ENCODE peak calls at places on chromosomes 12 and 14, in nine cellular contexts. U is transverse colon, J is HepG2, F is suprapubic skin, T is K562, B is stomach, H is SK-N-MC, M is sigmoid colon, S is H1. Y is an unnamed sample.

GRCh38 chr12:87953257-87953860 is 75.8 kb downstream of the C12orf50 start:
- DNase-seq in H (peak; percentile 16), U (no peak), M (no peak), T (no peak), F (no peak), S (no peak), B (no peak), J (peak; percentile 15), Y (peak; percentile 71)

GRCh38 chr12:62631531-62632520 is 165.2 kb downstream of the MON2 start:
- DNase-seq in J (peak; percentile 25), S (peak; percentile 84), U (peak; percentile 61), H (no peak), T (no peak), B (peak; percentile 43), M (peak; percentile 81), F (peak; percentile 83), Y (peak; percentile 84)

GRCh38 chr12:123442774-123443173 is 6.3 kb upstream of the RILPL2 start:
- DNase-seq in M (no peak), H (no peak), B (no peak), S (no peak), T (no peak), F (no peak), U (no peak), J (no peak), Y (no peak)

GRCh38 chr12:109389146-109389545 is 41.4 kb downstream of the MYO1H start:
- DNase-seq in J (peak; percentile 16), T (peak; percentile 75), U (no peak), H (no peak), S (no peak), M (no peak), F (no peak), B (no peak), Y (peak; percentile 34)

GRCh38 chr12:13102481-13103195 is 829 bp downstream of the GSG1 start:
- DNase-seq in S (no peak), F (no peak), U (no peak), H (no peak), J (no peak), T (no peak), M (no peak), B (no peak), Y (no peak)

GRCh38 chr14:60327447-60328331 is 78.7 kb downstream of the PPM1A start:
- DNase-seq in B (peak; percentile 56), S (peak; percentile 72), F (no peak), J (no peak), U (peak; percentile 60), H (no peak), T (no peak), M (no peak), Y (peak; percentile 69)

GRCh38 chr12:97556201-97556824 is 93.7 kb downstream of the RMST start:
- DNase-seq in U (no peak), J (peak; percentile 77), B (peak; percentile 33), H (no peak), F (no peak), S (no peak), M (no peak), T (no peak), Y (peak; percentile 35)

GRCh38 chr12:18747960-18748359 is 10.0 kb downstream of the CAPZA3 start:
- DNase-seq in F (no peak), M (no peak), J (no peak), S (no peak), T (no peak), H (no peak), U (no peak), B (no peak), Y (peak; percentile 35)

GRCh38 chr14:68880581-68881105 is 87.8 kb upstream of the ZFP36L1 start:
- DNase-seq in T (no peak), J (no peak), M (no peak), B (no peak), U (no peak), H (no peak), F (peak; percentile 58), S (no peak), Y (no peak)

GRCh38 chr12:68310370-68310769 is 21.8 kb downstream of the MDM1 start:
- DNase-seq in B (no peak), S (no peak), U (no peak), T (no peak), J (no peak), H (no peak), F (no peak), M (no peak), Y (no peak)

GRCh38 chr14:24060443-24060842 is 8.6 kb downstream of the CARMIL3 start:
- DNase-seq in J (no peak), T (no peak), M (peak; percentile 39), S (no peak), H (no peak), F (no peak), U (no peak), B (no peak), Y (no peak)
- H3K4me3 ChIP-seq in J (no peak overlapping the region), T (no peak overlapping the region), M (no peak overlapping the region), S (no peak overlapping the region), H (no peak overlapping the region), F (no peak overlapping the region), U (no peak overlapping the region), B (no peak overlapping the region), Y (no peak overlapping the region)

GRCh38 chr12:9742665-9743064 is 9.8 kb upstream of the CLECL1 start:
- DNase-seq in B (peak; percentile 44), U (peak; percentile 33), M (no peak), J (no peak), F (no peak), H (no peak), T (no peak), S (no peak), Y (no peak)

GRCh38 chr12:9741726-9742125 is 8.8 kb upstream of the CLECL1 start:
- DNase-seq in S (no peak), F (no peak), U (peak; percentile 67), T (no peak), J (no peak), H (no peak), B (peak; percentile 43), M (no peak), Y (no peak)

GRCh38 chr12:9736931-9737705 is 4.2 kb upstream of the CLECL1 start:
- DNase-seq in F (no peak), S (no peak), B (no peak), M (no peak), U (no peak), T (no peak), H (no peak), J (no peak), Y (no peak)

GRCh38 chr12:9735601-9736000 is 2.7 kb upstream of the CLECL1 start:
- DNase-seq in J (no peak), T (no peak), B (no peak), F (no peak), M (no peak), U (no peak), S (no peak), H (no peak), Y (no peak)

DNA sequence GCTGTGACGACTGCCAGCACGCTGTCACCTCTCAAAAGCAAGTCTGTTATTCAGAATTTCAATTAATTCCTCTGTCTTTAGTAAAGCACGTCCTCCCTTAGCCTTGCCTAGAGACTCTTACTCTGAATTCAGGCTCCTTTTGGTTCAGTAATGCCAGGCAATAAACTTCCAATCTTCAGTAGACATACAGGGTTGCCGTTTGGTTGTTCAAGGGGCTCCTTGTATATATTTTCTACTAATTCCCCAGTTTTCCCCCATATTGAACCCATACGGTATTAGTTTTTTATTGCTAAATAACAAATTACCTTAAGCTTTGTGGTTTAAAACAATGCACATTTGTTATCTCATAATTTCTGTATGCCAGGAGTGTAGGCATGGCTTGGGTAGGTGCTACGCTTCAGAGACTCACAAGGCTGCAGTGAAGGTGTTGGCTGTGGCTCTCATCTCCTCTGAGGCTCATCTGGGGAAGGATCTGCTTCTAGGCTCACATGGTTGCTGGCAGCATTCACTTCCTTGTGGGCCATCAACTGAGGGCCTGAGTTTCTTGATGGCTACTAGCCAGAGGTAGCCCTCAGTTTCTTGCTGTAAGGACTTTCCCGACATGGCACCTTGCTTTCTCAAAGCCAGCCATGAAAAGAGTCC is 7.3 kb upstream of the CLECL1 start:
- DNase-seq in F (no peak), M (no peak), J (no peak), S (no peak), H (no peak), U (peak; percentile 24), T (no peak), B (no peak), Y (no peak)
- TF ChIP-seq POLR2AphosphoS5 in F (no peak), M (no peak), J (no peak), S (no peak), H (no peak), U (no peak), T (no peak), B (no peak), Y (no peak)

GRCh38 chr14:33686218-33686617 is 264.7 kb downstream of the EGLN3 start:
- DNase-seq in M (no peak), T (no peak), U (no peak), S (no peak), J (no peak), B (no peak), F (no peak), H (no peak), Y (no peak)
- H3K4me3 ChIP-seq in M (no peak overlapping the region), T (no peak overlapping the region), U (no peak overlapping the region), S (no peak overlapping the region), J (no peak overlapping the region), B (no peak overlapping the region), F (no peak overlapping the region), H (no peak overlapping the region), Y (no peak overlapping the region)

GRCh38 chr14:76918751-76919421 is 92.7 kb downstream of the LRRC74A start:
- DNase-seq in M (peak; percentile 99), B (peak; percentile 97), S (no peak), U (peak; percentile 89), H (no peak), F (peak; percentile 96), T (peak; percentile 82), J (peak; percentile 24), Y (peak; percentile 75)

GRCh38 chr14:76919431-76919810 is 93.2 kb downstream of the LRRC74A start:
- DNase-seq in S (no peak), T (no peak), J (no peak), U (no peak), H (no peak), B (peak; percentile 67), M (no peak), F (no peak), Y (no peak)

GRCh38 chr14:76922092-76922491 is 95.9 kb downstream of the LRRC74A start:
- DNase-seq in U (no peak), J (no peak), H (no peak), S (no peak), F (no peak), T (no peak), B (no peak), M (no peak), Y (no peak)

GRCh38 chr14:76919811-76920571 is 93.8 kb downstream of the LRRC74A start:
- DNase-seq in B (peak; percentile 32), M (peak; percentile 73), T (no peak), S (no peak), U (peak; percentile 35), J (peak; percentile 20), F (no peak), H (peak; percentile 99), Y (peak; percentile 67)

DNA sequence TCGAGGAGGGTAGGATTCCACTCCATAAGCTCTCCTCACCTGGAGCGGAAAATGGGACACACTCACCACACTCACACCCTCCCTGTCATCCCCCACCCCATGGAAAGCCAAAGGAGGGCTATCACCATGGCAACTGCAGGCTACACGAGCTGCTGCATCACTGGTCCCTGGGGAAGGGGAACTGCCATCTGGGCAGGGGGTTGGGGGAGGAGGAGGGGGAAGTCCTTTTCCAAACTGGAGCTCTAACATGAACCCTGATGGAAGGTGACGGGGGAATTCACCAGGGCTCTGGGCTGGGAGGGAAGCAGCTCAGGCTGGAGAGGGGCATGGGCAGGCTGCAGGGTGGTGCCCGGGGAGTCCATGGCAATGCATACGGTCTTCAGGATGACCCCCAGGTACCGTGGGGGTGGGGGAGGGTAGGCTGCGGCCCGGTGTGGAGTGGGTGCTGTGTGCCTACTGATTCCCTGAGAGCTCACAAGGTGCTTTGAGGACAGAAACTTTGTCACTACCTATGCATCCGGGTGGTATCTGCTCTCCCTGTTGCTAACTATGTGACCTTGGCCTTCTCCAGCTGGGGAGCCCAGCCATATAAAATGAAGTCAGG is 94.5 kb downstream of the LRRC74A start:
- DNase-seq in F (no peak), J (no peak), S (no peak), B (no peak), M (no peak), U (no peak), T (no peak), H (no peak), Y (peak; percentile 75)
- TF ChIP-seq POLR2AphosphoS5 in F (no peak), J (no peak), S (no peak), B (no peak), M (no peak), U (no peak), T (no peak), H (no peak), Y (no peak)